ENCODE peak calls at places on chromosomes 12 and 14, in nine cellular contexts. T is lower lobe of right lung; Z is stimulated activated CD8-positive, alpha-beta memory T cell treated with anti-CD3 and anti-CD28 coated beads, Interleukin-15, amount 100 ng/mL, for 1 hour; R is lung; E is GM12891; V is cardiac fibroblast; H is upper lobe of left lung; N is H7; F is left ventricle myocardium superior. U is an unnamed sample.

GRCh38 chr12:109512608-109513007 is 35.2 kb downstream of the UBE3B start:
- DNase-seq in T (no peak), Z (no peak), R (no peak), E (no peak), V (no peak), H (no peak), N (no peak), F (no peak), U (no peak)

GRCh38 chr12:57127101-57127709 is 1.1 kb upstream of the LRP1 start:
- DNase-seq in T (peak), Z (no peak), R (peak), E (no peak), V (no peak), H (no peak), N (peak), F (peak), U (no peak)

GRCh38 chr12:18217981-18218380 is 43.3 kb upstream of the PIK3C2G start:
- DNase-seq in T (no peak), Z (no peak), R (no peak), E (no peak), V (no peak), H (no peak), N (no peak), F (no peak), U (no peak)

GRCh38 chr12:89390802-89391673 is 38.7 kb upstream of the DUSP6 start:
- DNase-seq in T (no peak), Z (no peak), R (no peak), E (no peak), V (peak), H (no peak), N (no peak), F (no peak), U (no peak)

GRCh38 chr14:68561531-68562007 is 231.3 kb downstream of the ZFP36L1 start:
- DNase-seq in T (no peak), Z (no peak), R (no peak), E (no peak), V (no peak), H (no peak), N (no peak), F (no peak), U (no peak)

GRCh38 chr14:68863610-68864300 is 70.9 kb upstream of the ZFP36L1 start:
- DNase-seq in T (no peak), Z (no peak), R (no peak), E (no peak), V (no peak), H (no peak), N (no peak), F (no peak), U (no peak)

GRCh38 chr12:66065623-66066022 is 64.9 kb downstream of the LLPH start:
- DNase-seq in T (no peak), Z (no peak), R (no peak), E (no peak), V (no peak), H (no peak), N (no peak), F (no peak), U (no peak)

GRCh38 chr12:111443086-111443485 is 37.4 kb downstream of the SH2B3 start:
- DNase-seq in T (no peak), Z (no peak), R (no peak), E (no peak), V (no peak), H (no peak), N (peak), F (no peak), U (no peak)

GRCh38 chr14:64388533-64389243 is 535 bp downstream of the MTHFD1 start:
- DNase-seq in T (no peak), Z (peak), R (no peak), E (no peak), V (peak), H (no peak), N (no peak), F (peak), U (no peak)

GRCh38 chr12:64737539-64737938 is 21.7 kb downstream of the GNS start:
- DNase-seq in T (no peak), Z (no peak), R (no peak), E (no peak), V (no peak), H (no peak), N (no peak), F (no peak), U (no peak)

GRCh38 chr12:130438243-130438620 is 100.5 kb downstream of the PIWIL1 start:
- DNase-seq in T (peak), Z (no peak), R (no peak), E (no peak), V (no peak), H (no peak), N (no peak), F (no peak), U (no peak)

GRCh38 chr12:65825573-65826512 is 1.6 kb downstream of the HMGA2 start:
- DNase-seq in T (peak), Z (no peak), R (no peak), E (peak), V (peak), H (peak), N (peak), F (peak), U (no peak)

GRCh38 chr12:23204933-23205778 is 580.2 kb downstream of the ETNK1 start:
- DNase-seq in T (no peak), Z (no peak), R (no peak), E (peak), V (peak), H (no peak), N (peak), F (no peak), U (no peak)

GRCh38 chr12:30973171-30973570 is 46.6 kb downstream of the TSPAN11 start:
- DNase-seq in T (no peak), Z (no peak), R (no peak), E (no peak), V (no peak), H (no peak), N (no peak), F (no peak), U (no peak)

GRCh38 chr12:28486521-28486920 is 296.3 kb downstream of the CCDC91 start:
- DNase-seq in T (no peak), Z (no peak), R (no peak), E (no peak), V (no peak), H (no peak), N (no peak), F (no peak), U (no peak)

GRCh38 chr12:126791122-126791521 is 1475.8 kb upstream of the TMEM132C start:
- DNase-seq in T (no peak), Z (no peak), R (no peak), E (no peak), V (no peak), H (no peak), N (no peak), F (no peak), U (no peak)

GRCh38 chr14:65936342-65936741 is 523.8 kb downstream of the FUT8 start:
- DNase-seq in T (no peak), Z (no peak), R (no peak), E (no peak), V (no peak), H (no peak), N (no peak), F (no peak), U (no peak)

GRCh38 chr14:102516531-102517411 is 7.2 kb upstream of the ANKRD9 start:
- DNase-seq in T (peak), Z (peak), R (no peak), E (peak), V (no peak), H (peak), N (peak), F (peak), U (no peak)

GRCh38 chr12:89151536-89151935 is 200.8 kb downstream of the DUSP6 start:
- DNase-seq in T (no peak), Z (no peak), R (no peak), E (no peak), V (no peak), H (no peak), N (no peak), F (no peak), U (no peak)

GRCh38 chr14:50362791-50363733 is 33.6 kb downstream of the CDKL1 start:
- DNase-seq in T (no peak), Z (no peak), R (no peak), E (no peak), V (peak), H (no peak), N (no peak), F (no peak), U (no peak)

GRCh38 chr12:16323010-16323409 is 24.4 kb upstream of the MGST1 start:
- DNase-seq in T (no peak), Z (no peak), R (no peak), E (no peak), V (no peak), H (no peak), N (no peak), F (no peak), U (no peak)

GRCh38 chr14:68669644-68670343 is 123.1 kb downstream of the ZFP36L1 start:
- DNase-seq in T (no peak), Z (no peak), R (no peak), E (no peak), V (no peak), H (no peak), N (no peak), F (peak), U (peak)

GRCh38 chr12:9944404-9944803 is 12.2 kb upstream of the CLEC2A start:
- DNase-seq in T (no peak), Z (no peak), R (no peak), E (no peak), V (no peak), H (no peak), N (no peak), F (no peak), U (no peak)

GRCh38 chr12:110733089-110733715 is 9.5 kb downstream of the PPP1CC start:
- DNase-seq in T (no peak), Z (no peak), R (no peak), E (no peak), V (peak), H (no peak), N (no peak), F (no peak), U (no peak)

GRCh38 chr12:110109037-110109836 is 14.9 kb upstream of the IFT81 start:
- DNase-seq in T (peak), Z (no peak), R (peak), E (no peak), V (peak), H (no peak), N (no peak), F (peak), U (peak)

GRCh38 chr12:69284131-69284530 is 44.8 kb downstream of the CPSF6 start:
- DNase-seq in T (peak), Z (peak), R (peak), E (peak), V (peak), H (peak), N (peak), F (peak), U (peak)

GRCh38 chr14:71730471-71730870 is 201.8 kb upstream of the RGS6 start:
- DNase-seq in T (no peak), Z (no peak), R (no peak), E (no peak), V (no peak), H (no peak), N (no peak), F (no peak), U (no peak)

GRCh38 chr14:99357856-99358390 is 85.9 kb upstream of the BCL11B start:
- DNase-seq in T (no peak), Z (no peak), R (no peak), E (no peak), V (no peak), H (no peak), N (no peak), F (no peak), U (no peak)

GRCh38 chr12:102961488-102961801 is 4.0 kb downstream of the ASCL1 start:
- DNase-seq in T (no peak), Z (no peak), R (no peak), E (no peak), V (no peak), H (no peak), N (peak), F (no peak), U (no peak)